ENCODE peak calls at places on chromosomes 4 and X, in six cellular contexts. P, G, J, B, D and W are unnamed samples.
A peak's percentile ranks its signal among the peaks of the same experiment; 100 is the strongest.

GRCh38 chr4:143364063-143364462 is 27.4 kb downstream of the GAB1 start:
- DNase-seq in G (no peak), D (no peak), P (no peak), J (no peak), B (no peak), W (no peak)

GRCh38 chrX:152899111-152899873 is 1.4 kb downstream of the ZNF185 start:
- DNase-seq in J (no peak), D (no peak), P (no peak), G (no peak), B (no peak), W (no peak)

GRCh38 chr4:156764145-156764544 is 207.5 kb downstream of the PDGFC start:
- DNase-seq in D (no peak), G (peak; percentile 51), P (no peak), B (no peak), J (no peak), W (no peak)

GRCh38 chr4:128916832-128917231 is 107.3 kb downstream of the JADE1 start:
- DNase-seq in D (peak; percentile 12), J (no peak), P (no peak), B (no peak), G (no peak), W (no peak)

GRCh38 chrX:48154796-48155195 is 24.4 kb downstream of the SPACA5B start:
- DNase-seq in B (no peak), G (no peak), J (no peak), P (no peak), D (no peak), W (no peak)

GRCh38 chr4:32000846-32001488 is 1280.8 kb downstream of the PCDH7 start:
- DNase-seq in J (no peak), D (no peak), B (no peak), P (no peak), G (no peak), W (no peak)

GRCh38 chrX:128518508-128518907 is 466.3 kb upstream of the ACTRT1 start:
- DNase-seq in J (no peak), G (peak; percentile 0), D (no peak), P (no peak), B (peak; percentile 17), W (peak; percentile 29)

GRCh38 chr4:184669251-184669650 is 19.7 kb downstream of the PRIMPOL start:
- DNase-seq in J (no peak), G (no peak), P (no peak), D (no peak), B (no peak), W (no peak)

GRCh38 chr4:24642941-24643628 is 58.7 kb upstream of the DHX15 start:
- DNase-seq in P (no peak), J (no peak), B (no peak), G (peak; percentile 67), D (no peak), W (no peak)

GRCh38 chr4:24645765-24646550 is 61.6 kb upstream of the DHX15 start:
- DNase-seq in J (no peak), P (no peak), B (no peak), D (no peak), G (no peak), W (no peak)

GRCh38 chr4:24646777-24647460 is 62.6 kb upstream of the DHX15 start:
- DNase-seq in B (no peak), G (peak; percentile 43), P (no peak), D (no peak), J (no peak), W (no peak)

GRCh38 chr4:24643774-24644520 is 59.6 kb upstream of the DHX15 start:
- DNase-seq in J (no peak), P (no peak), B (no peak), G (peak; percentile 13), D (no peak), W (no peak)

GRCh38 chr4:24644983-24645764 is 60.8 kb upstream of the DHX15 start:
- DNase-seq in B (no peak), D (no peak), J (no peak), P (no peak), G (peak; percentile 13), W (no peak)
- H3K4me3 ChIP-seq in B (no peak overlapping the region), D (no peak overlapping the region), J (no peak overlapping the region), P (no peak overlapping the region), G (no peak overlapping the region), W (no peak overlapping the region)

DNA sequence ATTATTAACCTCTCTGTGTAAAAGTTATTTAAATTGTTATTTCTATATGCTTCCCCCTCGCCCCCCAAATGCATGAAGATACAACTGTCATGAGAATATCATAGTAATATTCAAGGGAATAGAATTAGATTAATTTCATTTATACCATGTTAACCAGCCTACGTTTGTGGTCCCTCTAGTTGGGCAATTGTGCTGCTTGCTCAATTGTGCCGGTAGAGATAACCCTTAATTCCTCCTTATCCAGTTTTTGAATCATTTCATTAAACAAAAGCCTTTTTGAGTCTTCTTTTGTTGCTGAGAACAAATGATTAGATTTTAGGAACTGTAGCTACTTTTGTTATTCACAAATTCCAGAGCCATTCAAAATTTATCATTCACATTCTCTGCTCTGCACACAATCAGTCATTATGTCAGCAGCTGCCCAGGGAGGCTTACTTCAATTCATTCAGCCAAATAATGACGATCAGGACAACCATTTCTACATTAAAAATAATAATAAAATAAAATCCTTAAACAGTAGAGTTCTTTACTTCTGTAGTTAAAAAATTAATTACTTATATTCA is 98.1 kb downstream of the ADGRL3 start:
- DNase-seq in D (no peak), P (no peak), B (no peak), G (peak; percentile 29), J (no peak), W (peak; percentile 52)
- H3K4me3 ChIP-seq in D (no peak overlapping the region), P (no peak overlapping the region), B (no peak overlapping the region), G (no peak overlapping the region), J (no peak overlapping the region), W (no peak overlapping the region)

DNA sequence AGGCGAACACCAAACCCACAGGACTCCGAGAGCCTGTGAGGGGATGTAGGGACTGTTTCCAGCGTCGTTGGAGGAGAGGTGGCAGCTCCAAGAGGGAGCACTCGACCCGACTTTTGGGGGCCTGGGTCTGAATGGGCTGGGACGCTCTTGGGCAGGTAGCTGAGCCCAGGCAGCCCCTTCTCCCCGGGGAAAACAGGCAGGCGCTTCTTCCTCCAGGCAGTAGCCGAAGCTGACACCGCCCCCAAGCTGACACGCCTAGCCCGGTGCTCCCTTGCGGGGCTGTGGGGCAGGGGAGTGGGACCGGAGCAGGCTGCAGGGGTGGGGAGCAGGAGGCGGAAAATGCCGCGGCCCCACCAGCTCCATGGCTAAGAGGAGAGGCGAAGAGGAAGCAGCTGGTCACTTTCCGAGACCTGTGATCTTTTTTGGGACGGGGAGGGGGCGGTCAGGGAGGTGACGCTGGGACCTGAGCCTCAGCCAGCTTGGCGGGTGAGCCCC is 4.2 kb downstream of the NKX1-1 start:
- DNase-seq in B (peak; percentile 11), D (no peak), P (no peak), J (no peak), G (no peak), W (no peak)
- H3K4me3 ChIP-seq in B (no peak overlapping the region), D (no peak overlapping the region), P (no peak overlapping the region), J (no peak overlapping the region), G (no peak overlapping the region), W (no peak overlapping the region)

DNA sequence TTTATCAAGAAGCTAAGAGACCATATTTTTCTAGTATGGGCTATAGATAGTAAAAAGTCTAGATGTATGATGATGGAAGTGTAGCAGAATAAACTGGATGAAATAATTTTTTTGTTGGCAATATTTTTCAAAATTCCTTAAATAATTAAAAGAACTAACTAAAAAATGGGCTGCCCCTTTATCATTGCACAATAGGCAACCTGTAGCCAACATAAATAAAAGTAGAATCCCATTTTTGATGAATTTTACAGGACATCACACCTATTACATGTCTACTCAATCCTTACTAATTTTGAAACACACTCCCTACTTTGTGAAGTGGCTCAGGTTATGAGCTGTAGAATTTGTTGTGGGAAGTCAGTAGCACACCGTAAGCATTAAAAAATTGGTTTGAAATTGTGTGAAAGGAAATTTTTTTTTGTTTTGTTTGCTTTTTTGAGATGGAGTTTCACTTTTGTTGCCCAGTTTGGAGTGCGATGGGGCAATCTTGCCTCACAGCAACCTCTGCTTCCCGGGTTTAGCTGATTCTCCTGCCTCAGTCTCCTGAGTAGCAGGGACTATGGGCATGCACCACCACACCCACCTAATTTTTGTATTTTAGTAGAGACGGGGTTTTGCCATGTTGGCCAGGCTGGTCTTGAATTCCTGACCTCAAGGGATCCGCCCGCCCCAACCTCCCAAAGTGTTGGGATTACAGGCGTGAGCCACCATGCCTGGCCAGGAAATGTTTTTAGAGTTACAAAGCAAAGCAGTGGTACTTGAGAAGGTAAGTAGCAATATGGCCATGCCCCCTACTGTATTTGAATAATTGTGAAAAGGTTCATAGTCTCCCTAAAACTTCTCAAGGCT is 8.9 kb upstream of the RUFY3 start:
- DNase-seq in B (no peak), J (no peak), D (no peak), P (no peak), G (no peak), W (no peak)
- H3K4me3 ChIP-seq in B (no peak overlapping the region), J (no peak overlapping the region), D (no peak overlapping the region), P (no peak overlapping the region), G (no peak overlapping the region), W (no peak overlapping the region)

DNA sequence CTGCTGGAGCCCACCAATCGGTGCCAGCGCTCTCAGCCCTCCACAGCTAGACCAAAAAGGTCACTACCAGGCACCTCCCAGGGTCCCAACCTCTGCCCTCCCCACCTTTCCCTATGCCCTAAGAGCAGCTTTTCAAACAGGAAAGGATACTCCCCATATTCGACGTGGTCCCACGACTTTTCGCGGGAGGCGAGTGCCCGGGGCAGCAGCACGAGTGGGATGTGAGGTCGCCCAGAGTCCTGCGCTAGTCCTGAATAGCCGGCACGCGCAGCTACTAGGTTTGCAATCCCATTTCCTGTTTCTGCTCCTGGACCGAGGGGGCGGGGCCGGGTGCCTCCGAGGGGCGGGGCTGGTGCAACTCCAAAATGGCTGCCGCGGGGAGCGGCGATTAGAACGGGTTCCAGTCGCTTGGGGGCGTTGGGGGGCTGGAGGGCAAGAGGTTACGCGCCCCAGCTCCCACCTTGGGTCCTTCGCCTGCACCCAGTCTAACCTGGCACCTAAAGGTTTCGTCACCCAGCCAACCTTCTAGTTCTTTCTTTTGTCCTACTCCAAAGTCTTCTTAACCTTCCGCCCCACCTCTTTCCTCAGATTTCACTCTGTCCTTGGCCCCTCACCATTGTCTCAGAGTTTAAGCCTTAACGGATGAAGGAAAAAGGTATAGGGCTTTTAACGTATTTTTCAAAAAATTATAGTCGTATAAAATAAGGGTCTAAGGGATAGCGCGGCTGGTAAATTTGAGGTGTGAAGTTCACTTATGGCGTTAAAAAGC is 85.0 kb upstream of the TENT5D start:
- DNase-seq in J (peak; percentile 61), B (no peak), D (no peak), G (peak; percentile 2), P (peak; percentile 26), W (peak; percentile 76)
- H3K4me3 ChIP-seq in J (peak overlapping the region; percentile 26), B (no peak overlapping the region), D (no peak overlapping the region), G (peak overlapping the region; percentile 32), P (peak overlapping the region; percentile 35), W (peak overlapping the region; percentile 48)

DNA sequence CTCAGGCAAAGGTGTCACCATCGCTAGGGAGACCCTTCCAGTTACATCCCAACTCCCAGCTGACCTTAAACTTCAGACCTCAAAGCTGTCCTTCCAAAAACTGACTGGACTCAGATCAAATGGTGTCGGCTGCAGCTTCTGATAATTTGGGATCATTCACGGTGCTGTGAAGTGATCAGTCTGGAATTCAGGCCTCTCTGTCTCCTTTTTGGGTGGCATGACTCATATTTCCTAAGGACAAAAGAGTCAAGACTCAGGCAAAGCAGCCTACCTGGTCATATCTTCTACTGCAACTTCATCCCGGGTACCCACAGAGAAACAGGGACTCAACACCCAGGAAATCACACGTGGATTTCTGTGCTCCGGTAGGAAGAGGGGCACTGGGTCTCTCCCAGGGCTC is 87.6 kb downstream of the SORCS2 start:
- DNase-seq in B (no peak), D (no peak), G (no peak), J (no peak), P (no peak), W (no peak)
- H3K4me3 ChIP-seq in B (no peak overlapping the region), D (no peak overlapping the region), G (no peak overlapping the region), J (no peak overlapping the region), P (no peak overlapping the region), W (no peak overlapping the region)